ENCODE peak calls at places on chromosome 7, in ten cellular contexts. One of them, this sample, is unnamed.

GRCh38 chr7:2601065-2601464 is 30.7 kb upstream of the TTYH3 start:
- DNase-seq in cardiac fibroblast: no peak
- DNase-seq in epithelial cell of esophagus: no peak
- DNase-seq in body of pancreas: no peak
- DNase-seq in HFF-Myc: no peak
- DNase-seq in fibroblast of lung: no peak
- DNase-seq in endothelial cell: no peak
- DNase-seq in GM13976: no peak
- DNase-seq in upper lobe of right lung: no peak
- DNase-seq in psoas muscle: no peak
- DNase-seq in this sample: no peak

GRCh38 chr7:74306737-74307469 is 17.7 kb downstream of the CLIP2 start:
- DNase-seq in cardiac fibroblast: peak
- DNase-seq in epithelial cell of esophagus: peak
- DNase-seq in body of pancreas: peak
- DNase-seq in HFF-Myc: no peak
- DNase-seq in fibroblast of lung: peak
- DNase-seq in endothelial cell: peak
- DNase-seq in GM13976: peak
- DNase-seq in upper lobe of right lung: no peak
- DNase-seq in psoas muscle: peak
- DNase-seq in this sample: peak

GRCh38 chr7:116786791-116787443 is 75.5 kb upstream of the CAPZA2 start:
- DNase-seq in cardiac fibroblast: peak
- DNase-seq in epithelial cell of esophagus: peak
- DNase-seq in body of pancreas: no peak
- DNase-seq in HFF-Myc: no peak
- DNase-seq in fibroblast of lung: peak
- DNase-seq in endothelial cell: peak
- DNase-seq in GM13976: peak
- DNase-seq in upper lobe of right lung: no peak
- DNase-seq in psoas muscle: no peak
- DNase-seq in this sample: peak

GRCh38 chr7:106947244-106947728 is 82.2 kb downstream of the PIK3CG start:
- DNase-seq in cardiac fibroblast: peak
- DNase-seq in epithelial cell of esophagus: peak
- DNase-seq in body of pancreas: peak
- DNase-seq in HFF-Myc: peak
- DNase-seq in fibroblast of lung: peak
- DNase-seq in endothelial cell: peak
- DNase-seq in GM13976: peak
- DNase-seq in upper lobe of right lung: no peak
- DNase-seq in psoas muscle: no peak
- DNase-seq in this sample: peak

GRCh38 chr7:27249724-27250636 is 7.4 kb downstream of the EVX1 start:
- DNase-seq in cardiac fibroblast: no peak
- DNase-seq in epithelial cell of esophagus: no peak
- DNase-seq in body of pancreas: no peak
- DNase-seq in HFF-Myc: no peak
- DNase-seq in fibroblast of lung: no peak
- DNase-seq in endothelial cell: no peak
- DNase-seq in GM13976: no peak
- DNase-seq in upper lobe of right lung: no peak
- DNase-seq in psoas muscle: no peak
- DNase-seq in this sample: no peak

GRCh38 chr7:111312966-111313365 is 222.0 kb downstream of the LRRN3 start:
- DNase-seq in cardiac fibroblast: peak
- DNase-seq in epithelial cell of esophagus: peak
- DNase-seq in body of pancreas: no peak
- DNase-seq in HFF-Myc: peak
- DNase-seq in fibroblast of lung: peak
- DNase-seq in endothelial cell: no peak
- DNase-seq in GM13976: no peak
- DNase-seq in upper lobe of right lung: no peak
- DNase-seq in psoas muscle: no peak
- DNase-seq in this sample: peak

GRCh38 chr7:24052572-24053223 is 231.3 kb upstream of the NPY start:
- DNase-seq in cardiac fibroblast: peak
- DNase-seq in epithelial cell of esophagus: peak
- DNase-seq in body of pancreas: no peak
- DNase-seq in HFF-Myc: no peak
- DNase-seq in fibroblast of lung: peak
- DNase-seq in endothelial cell: no peak
- DNase-seq in GM13976: no peak
- DNase-seq in upper lobe of right lung: no peak
- DNase-seq in psoas muscle: no peak
- DNase-seq in this sample: peak

GRCh38 chr7:149493366-149493765 is 4.2 kb downstream of the ZNF746 start:
- DNase-seq in cardiac fibroblast: no peak
- DNase-seq in epithelial cell of esophagus: no peak
- DNase-seq in body of pancreas: no peak
- DNase-seq in HFF-Myc: no peak
- DNase-seq in fibroblast of lung: no peak
- DNase-seq in endothelial cell: no peak
- DNase-seq in GM13976: no peak
- DNase-seq in upper lobe of right lung: no peak
- DNase-seq in psoas muscle: no peak
- DNase-seq in this sample: no peak

GRCh38 chr7:27143022-27143949 is at the start of gene HOXA5:
- DNase-seq in cardiac fibroblast: peak
- DNase-seq in epithelial cell of esophagus: peak
- DNase-seq in body of pancreas: peak
- DNase-seq in HFF-Myc: no peak
- DNase-seq in fibroblast of lung: peak
- DNase-seq in endothelial cell: peak
- DNase-seq in GM13976: peak
- DNase-seq in upper lobe of right lung: peak
- DNase-seq in psoas muscle: peak
- DNase-seq in this sample: peak

GRCh38 chr7:114160925-114161324 is 242.1 kb upstream of the PPP1R3A start:
- DNase-seq in cardiac fibroblast: no peak
- DNase-seq in epithelial cell of esophagus: no peak
- DNase-seq in body of pancreas: no peak
- DNase-seq in HFF-Myc: no peak
- DNase-seq in fibroblast of lung: no peak
- DNase-seq in endothelial cell: no peak
- DNase-seq in GM13976: no peak
- DNase-seq in upper lobe of right lung: no peak
- DNase-seq in psoas muscle: no peak
- DNase-seq in this sample: no peak
- TF ChIP-seq CTCF in cardiac fibroblast: no peak
- TF ChIP-seq CTCF in epithelial cell of esophagus: no peak
- TF ChIP-seq CTCF in body of pancreas: no peak
- TF ChIP-seq CTCF in HFF-Myc: no peak
- TF ChIP-seq CTCF in fibroblast of lung: no peak
- TF ChIP-seq CTCF in endothelial cell: no peak
- TF ChIP-seq CTCF in GM13976: no peak
- TF ChIP-seq CTCF in upper lobe of right lung: no peak
- TF ChIP-seq CTCF in psoas muscle: no peak
- TF ChIP-seq CTCF in this sample: no peak

DNA sequence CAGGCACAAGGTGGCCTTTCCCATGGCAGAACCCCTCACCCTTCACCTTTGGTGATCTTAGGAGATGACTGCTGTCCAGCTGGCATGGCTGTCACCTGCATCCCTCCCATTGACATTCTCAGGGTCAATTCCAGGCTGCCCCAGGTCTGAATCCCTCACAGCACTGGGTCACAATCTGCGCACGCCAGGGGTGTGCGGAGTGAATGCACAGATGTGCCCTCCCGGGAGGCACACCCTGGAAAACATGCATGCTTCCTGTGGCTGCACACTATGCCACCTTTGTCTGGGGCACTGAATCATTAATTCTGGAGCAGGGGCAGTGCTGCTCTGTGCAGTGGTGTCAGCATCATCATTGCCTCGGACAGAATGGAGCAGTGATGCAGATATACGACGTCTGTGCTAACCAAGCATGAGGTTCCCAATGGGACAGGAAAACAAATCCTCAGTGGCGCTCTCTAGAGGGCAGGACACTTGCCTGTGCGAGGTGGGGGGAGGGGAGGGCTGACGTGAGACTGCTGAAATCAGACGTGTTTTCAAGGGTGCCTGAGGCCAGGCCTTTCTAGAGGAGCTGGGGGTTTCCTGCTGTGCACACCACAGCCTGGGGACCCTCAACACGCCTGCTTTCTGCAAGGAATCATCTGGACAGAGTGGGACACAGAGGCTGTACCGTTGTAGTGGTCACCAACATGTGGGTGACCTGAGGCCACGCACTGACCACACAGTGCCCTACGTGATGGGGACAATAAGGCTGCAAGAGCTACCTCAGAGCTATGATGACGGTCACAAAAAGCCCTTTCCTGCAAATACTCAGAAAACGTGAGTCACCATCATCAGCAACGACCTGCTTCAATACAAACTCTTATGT is 77.9 kb downstream of the HIPK2 start:
- DNase-seq in cardiac fibroblast: no peak
- DNase-seq in epithelial cell of esophagus: no peak
- DNase-seq in body of pancreas: no peak
- DNase-seq in HFF-Myc: no peak
- DNase-seq in fibroblast of lung: no peak
- DNase-seq in endothelial cell: no peak
- DNase-seq in GM13976: no peak
- DNase-seq in upper lobe of right lung: no peak
- DNase-seq in psoas muscle: no peak
- DNase-seq in this sample: no peak
- TF ChIP-seq CTCF in cardiac fibroblast: no peak
- TF ChIP-seq CTCF in epithelial cell of esophagus: no peak
- TF ChIP-seq CTCF in body of pancreas: no peak
- TF ChIP-seq CTCF in HFF-Myc: no peak
- TF ChIP-seq CTCF in fibroblast of lung: peak
- TF ChIP-seq CTCF in endothelial cell: no peak
- TF ChIP-seq CTCF in GM13976: no peak
- TF ChIP-seq CTCF in upper lobe of right lung: no peak
- TF ChIP-seq CTCF in psoas muscle: no peak
- TF ChIP-seq CTCF in this sample: no peak

DNA sequence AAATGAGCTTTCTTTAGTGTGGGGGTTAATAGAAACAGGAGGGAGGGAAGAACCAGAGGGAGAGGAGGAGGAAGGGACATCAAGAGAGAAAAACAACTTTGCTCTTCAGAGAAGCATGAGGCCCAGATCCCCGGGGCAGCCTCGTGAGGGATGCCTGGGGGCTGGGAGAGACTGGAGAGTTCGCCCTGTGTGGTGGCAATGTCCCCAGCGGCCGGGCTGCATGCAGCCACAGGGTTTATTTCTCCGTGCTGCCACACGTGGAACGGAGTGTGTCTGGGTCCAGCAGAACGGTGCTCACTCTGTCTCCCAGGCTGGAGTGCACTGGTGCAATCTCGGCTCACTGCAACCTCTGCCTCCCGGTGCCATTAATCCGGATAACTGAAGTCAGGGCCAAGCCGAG is 257.6 kb downstream of the ACTR3B start:
- DNase-seq in cardiac fibroblast: no peak
- DNase-seq in epithelial cell of esophagus: no peak
- DNase-seq in body of pancreas: no peak
- DNase-seq in HFF-Myc: no peak
- DNase-seq in fibroblast of lung: no peak
- DNase-seq in endothelial cell: no peak
- DNase-seq in GM13976: no peak
- DNase-seq in upper lobe of right lung: no peak
- DNase-seq in psoas muscle: no peak
- DNase-seq in this sample: no peak
- TF ChIP-seq CTCF in cardiac fibroblast: no peak
- TF ChIP-seq CTCF in epithelial cell of esophagus: no peak
- TF ChIP-seq CTCF in body of pancreas: no peak
- TF ChIP-seq CTCF in HFF-Myc: no peak
- TF ChIP-seq CTCF in fibroblast of lung: no peak
- TF ChIP-seq CTCF in endothelial cell: no peak
- TF ChIP-seq CTCF in GM13976: no peak
- TF ChIP-seq CTCF in upper lobe of right lung: no peak
- TF ChIP-seq CTCF in psoas muscle: no peak
- TF ChIP-seq CTCF in this sample: no peak

GRCh38 chr7:30562498-30562897 is 32.2 kb upstream of the GARS1 start:
- DNase-seq in cardiac fibroblast: peak
- DNase-seq in epithelial cell of esophagus: no peak
- DNase-seq in body of pancreas: no peak
- DNase-seq in HFF-Myc: no peak
- DNase-seq in fibroblast of lung: peak
- DNase-seq in endothelial cell: no peak
- DNase-seq in GM13976: no peak
- DNase-seq in upper lobe of right lung: no peak
- DNase-seq in psoas muscle: no peak
- DNase-seq in this sample: no peak
- TF ChIP-seq CTCF in cardiac fibroblast: peak
- TF ChIP-seq CTCF in epithelial cell of esophagus: no peak
- TF ChIP-seq CTCF in body of pancreas: no peak
- TF ChIP-seq CTCF in HFF-Myc: no peak
- TF ChIP-seq CTCF in fibroblast of lung: peak
- TF ChIP-seq CTCF in endothelial cell: no peak
- TF ChIP-seq CTCF in GM13976: no peak
- TF ChIP-seq CTCF in upper lobe of right lung: peak
- TF ChIP-seq CTCF in psoas muscle: no peak
- TF ChIP-seq CTCF in this sample: no peak

GRCh38 chr7:17646181-17646956 is 293.9 kb downstream of the SNX13 start:
- DNase-seq in cardiac fibroblast: peak
- DNase-seq in epithelial cell of esophagus: peak
- DNase-seq in body of pancreas: no peak
- DNase-seq in HFF-Myc: no peak
- DNase-seq in fibroblast of lung: peak
- DNase-seq in endothelial cell: no peak
- DNase-seq in GM13976: no peak
- DNase-seq in upper lobe of right lung: no peak
- DNase-seq in psoas muscle: no peak
- DNase-seq in this sample: peak
- TF ChIP-seq CTCF in cardiac fibroblast: peak
- TF ChIP-seq CTCF in epithelial cell of esophagus: peak
- TF ChIP-seq CTCF in body of pancreas: peak
- TF ChIP-seq CTCF in HFF-Myc: peak
- TF ChIP-seq CTCF in fibroblast of lung: peak
- TF ChIP-seq CTCF in endothelial cell: no peak
- TF ChIP-seq CTCF in GM13976: no peak
- TF ChIP-seq CTCF in upper lobe of right lung: peak
- TF ChIP-seq CTCF in psoas muscle: no peak
- TF ChIP-seq CTCF in this sample: peak

DNA sequence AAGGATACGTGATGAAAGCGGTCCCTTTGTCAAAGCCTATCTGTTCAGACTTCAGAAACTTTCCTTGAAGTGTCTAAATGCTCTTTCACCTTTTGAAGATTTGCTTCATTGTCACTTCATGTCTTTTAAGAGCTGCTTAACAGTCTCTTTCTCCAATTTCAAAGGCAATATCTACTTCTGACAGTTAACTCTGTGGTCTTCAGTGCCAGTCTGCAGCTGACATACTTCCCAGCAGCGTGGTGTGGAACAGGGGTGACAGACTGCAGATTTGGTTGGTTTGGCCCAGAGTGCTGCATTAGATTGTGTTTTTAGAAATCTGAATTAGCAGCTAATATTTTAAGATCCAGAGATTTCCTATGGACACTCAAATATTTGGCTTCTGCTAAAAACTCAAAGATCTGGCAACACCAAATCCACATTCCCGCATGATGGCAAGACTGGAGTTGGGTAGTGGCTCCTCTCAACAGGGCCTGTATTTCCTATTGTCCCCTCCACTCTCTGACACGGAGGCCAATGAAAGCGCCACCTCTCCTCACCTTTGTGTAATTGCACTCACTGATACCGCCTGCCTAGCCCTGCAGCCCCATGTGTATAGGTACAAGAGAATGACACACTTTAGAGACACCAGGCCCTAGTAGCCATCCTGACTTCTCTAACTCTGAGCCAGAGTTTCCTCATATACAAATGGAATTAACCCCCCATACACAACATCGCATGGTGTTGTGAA is 11.5 kb downstream of the SCRN1 start:
- DNase-seq in cardiac fibroblast: no peak
- DNase-seq in epithelial cell of esophagus: no peak
- DNase-seq in body of pancreas: peak
- DNase-seq in HFF-Myc: no peak
- DNase-seq in fibroblast of lung: no peak
- DNase-seq in endothelial cell: peak
- DNase-seq in GM13976: no peak
- DNase-seq in upper lobe of right lung: no peak
- DNase-seq in psoas muscle: no peak
- DNase-seq in this sample: peak
- TF ChIP-seq CTCF in cardiac fibroblast: no peak
- TF ChIP-seq CTCF in epithelial cell of esophagus: no peak
- TF ChIP-seq CTCF in body of pancreas: peak
- TF ChIP-seq CTCF in HFF-Myc: no peak
- TF ChIP-seq CTCF in fibroblast of lung: no peak
- TF ChIP-seq CTCF in endothelial cell: peak
- TF ChIP-seq CTCF in GM13976: no peak
- TF ChIP-seq CTCF in upper lobe of right lung: no peak
- TF ChIP-seq CTCF in psoas muscle: no peak
- TF ChIP-seq CTCF in this sample: no peak

This sample was measured in MCF 10A.